ENCODE peak calls at places on chromosomes 12 and 14, in five cellular contexts. One of them, this sample, is unnamed.

GRCh38 chr12:89347325-89347829 is 4.9 kb downstream of the DUSP6 start:
- DNase-seq in activated T-cell treated with anti-CD3 and anti-CD28 coated beads, Interleukin-2, amount 50 U/mL, for 1 hour: no peak
- DNase-seq in CD4-positive, alpha-beta T cell: no peak
- DNase-seq in GM23338: no peak
- DNase-seq in spleen: no peak
- DNase-seq in this sample: no peak

GRCh38 chr12:88299567-88300101 is 157.5 kb downstream of the TMTC3 start:
- DNase-seq in spleen: no peak
- DNase-seq in CD4-positive, alpha-beta T cell: no peak
- DNase-seq in GM23338: no peak
- DNase-seq in activated T-cell treated with anti-CD3 and anti-CD28 coated beads, Interleukin-2, amount 50 U/mL, for 1 hour: no peak
- DNase-seq in this sample: no peak

GRCh38 chr12:46468159-46468558 is 95.6 kb upstream of the SLC38A2 start:
- DNase-seq in activated T-cell treated with anti-CD3 and anti-CD28 coated beads, Interleukin-2, amount 50 U/mL, for 1 hour: no peak
- DNase-seq in spleen: no peak
- DNase-seq in CD4-positive, alpha-beta T cell: no peak
- DNase-seq in GM23338: no peak
- DNase-seq in this sample: no peak

GRCh38 chr12:45292486-45293195 is 76.7 kb downstream of the ANO6 start:
- DNase-seq in CD4-positive, alpha-beta T cell: no peak
- DNase-seq in GM23338: no peak
- DNase-seq in spleen: no peak
- DNase-seq in activated T-cell treated with anti-CD3 and anti-CD28 coated beads, Interleukin-2, amount 50 U/mL, for 1 hour: no peak
- DNase-seq in this sample: no peak

GRCh38 chr12:130863298-130863697 is 8.6 kb upstream of the RAN start:
- DNase-seq in GM23338: peak; percentile 21
- DNase-seq in CD4-positive, alpha-beta T cell: no peak
- DNase-seq in spleen: peak; percentile 15
- DNase-seq in activated T-cell treated with anti-CD3 and anti-CD28 coated beads, Interleukin-2, amount 50 U/mL, for 1 hour: no peak
- DNase-seq in this sample: no peak

GRCh38 chr14:90717916-90718315 is 98.3 kb downstream of the TTC7B start:
- DNase-seq in activated T-cell treated with anti-CD3 and anti-CD28 coated beads, Interleukin-2, amount 50 U/mL, for 1 hour: no peak
- DNase-seq in CD4-positive, alpha-beta T cell: no peak
- DNase-seq in spleen: no peak
- DNase-seq in GM23338: peak; percentile 31
- DNase-seq in this sample: no peak

GRCh38 chr12:38411426-38411825 is 94.9 kb downstream of the ALG10B start:
- DNase-seq in CD4-positive, alpha-beta T cell: no peak
- DNase-seq in spleen: no peak
- DNase-seq in GM23338: no peak
- DNase-seq in activated T-cell treated with anti-CD3 and anti-CD28 coated beads, Interleukin-2, amount 50 U/mL, for 1 hour: no peak
- DNase-seq in this sample: no peak

GRCh38 chr12:6267007-6267721 is 43.3 kb upstream of the PLEKHG6 start:
- DNase-seq in spleen: peak; percentile 51
- DNase-seq in activated T-cell treated with anti-CD3 and anti-CD28 coated beads, Interleukin-2, amount 50 U/mL, for 1 hour: no peak
- DNase-seq in CD4-positive, alpha-beta T cell: no peak
- DNase-seq in GM23338: no peak
- DNase-seq in this sample: peak; percentile 72

GRCh38 chr12:25806271-25806670 is 152.2 kb upstream of the RASSF8 start:
- DNase-seq in CD4-positive, alpha-beta T cell: no peak
- DNase-seq in GM23338: no peak
- DNase-seq in spleen: no peak
- DNase-seq in activated T-cell treated with anti-CD3 and anti-CD28 coated beads, Interleukin-2, amount 50 U/mL, for 1 hour: no peak
- DNase-seq in this sample: no peak

GRCh38 chr12:47773062-47773857 is at the start of gene SLC48A1:
- DNase-seq in CD4-positive, alpha-beta T cell: peak; percentile 66
- DNase-seq in activated T-cell treated with anti-CD3 and anti-CD28 coated beads, Interleukin-2, amount 50 U/mL, for 1 hour: peak; percentile 85
- DNase-seq in spleen: peak; percentile 96
- DNase-seq in GM23338: peak; percentile 86
- DNase-seq in this sample: peak; percentile 93

GRCh38 chr12:64452559-64453329 is 824 bp downstream of the TBK1 start:
- DNase-seq in CD4-positive, alpha-beta T cell: no peak
- DNase-seq in GM23338: peak; percentile 21
- DNase-seq in spleen: no peak
- DNase-seq in activated T-cell treated with anti-CD3 and anti-CD28 coated beads, Interleukin-2, amount 50 U/mL, for 1 hour: no peak
- DNase-seq in this sample: no peak

GRCh38 chr12:16189849-16190248 is 87.6 kb downstream of the SLC15A5 start:
- DNase-seq in CD4-positive, alpha-beta T cell: no peak
- DNase-seq in activated T-cell treated with anti-CD3 and anti-CD28 coated beads, Interleukin-2, amount 50 U/mL, for 1 hour: no peak
- DNase-seq in GM23338: peak; percentile 79
- DNase-seq in spleen: no peak
- DNase-seq in this sample: no peak

GRCh38 chr12:59158066-59158465 is 237.8 kb upstream of the LRIG3 start:
- DNase-seq in activated T-cell treated with anti-CD3 and anti-CD28 coated beads, Interleukin-2, amount 50 U/mL, for 1 hour: no peak
- DNase-seq in GM23338: peak; percentile 45
- DNase-seq in spleen: no peak
- DNase-seq in CD4-positive, alpha-beta T cell: no peak
- DNase-seq in this sample: no peak

GRCh38 chr12:111406474-111407370 is 999 bp downstream of the SH2B3 start:
- DNase-seq in CD4-positive, alpha-beta T cell: no peak
- DNase-seq in spleen: peak; percentile 91
- DNase-seq in activated T-cell treated with anti-CD3 and anti-CD28 coated beads, Interleukin-2, amount 50 U/mL, for 1 hour: peak; percentile 57
- DNase-seq in GM23338: no peak
- DNase-seq in this sample: peak; percentile 88

GRCh38 chr12:63319936-63320633 is 169.1 kb upstream of the AVPR1A start:
- DNase-seq in spleen: no peak
- DNase-seq in GM23338: no peak
- DNase-seq in CD4-positive, alpha-beta T cell: no peak
- DNase-seq in activated T-cell treated with anti-CD3 and anti-CD28 coated beads, Interleukin-2, amount 50 U/mL, for 1 hour: no peak
- DNase-seq in this sample: no peak

GRCh38 chr12:50006266-50006665 is 19.0 kb downstream of the RACGAP1 start:
- DNase-seq in CD4-positive, alpha-beta T cell: no peak
- DNase-seq in spleen: no peak
- DNase-seq in activated T-cell treated with anti-CD3 and anti-CD28 coated beads, Interleukin-2, amount 50 U/mL, for 1 hour: no peak
- DNase-seq in GM23338: no peak
- DNase-seq in this sample: no peak

GRCh38 chr12:2893007-2893406 is 2.3 kb downstream of the TULP3 start:
- DNase-seq in GM23338: no peak
- DNase-seq in spleen: no peak
- DNase-seq in activated T-cell treated with anti-CD3 and anti-CD28 coated beads, Interleukin-2, amount 50 U/mL, for 1 hour: no peak
- DNase-seq in CD4-positive, alpha-beta T cell: no peak
- DNase-seq in this sample: no peak